ENCODE peak calls at places on chromosomes 2 and 18, in four cellular contexts. N is epithelial cell of esophagus, T is tibial artery, Z is PC-9. P is an unnamed sample.

GRCh38 chr2:16328521-16329190 is 337.0 kb downstream of the CYRIA start:
- DNase-seq in T (no peak), N (no peak), Z (no peak), P (no peak)

GRCh38 chr2:12928706-12929291 is 212.1 kb downstream of the TRIB2 start:
- DNase-seq in T (no peak), Z (no peak), N (peak; percentile 63), P (no peak)

GRCh38 chr2:157822993-157823392 is 53.1 kb downstream of the ACVR1 start:
- DNase-seq in N (peak; percentile 69), T (no peak), Z (no peak), P (no peak)

GRCh38 chr2:71619230-71619741 is 165.9 kb downstream of the DYSF start:
- DNase-seq in Z (no peak), N (no peak), T (no peak), P (no peak)

GRCh38 chr2:26848336-26849055 is 564 bp downstream of the DPYSL5 start:
- DNase-seq in Z (no peak), N (no peak), T (no peak), P (no peak)

GRCh38 chr2:160138406-160138805 is 61.7 kb downstream of the ITGB6 start:
- DNase-seq in N (no peak), T (no peak), Z (no peak), P (no peak)

GRCh38 chr2:133569416-133569815 is 1.2 kb upstream of the NCKAP5 start:
- DNase-seq in N (no peak), Z (no peak), T (no peak), P (no peak)

GRCh38 chr2:178829299-178829698 is 22.1 kb upstream of the TTN start:
- DNase-seq in Z (no peak), N (no peak), T (no peak), P (no peak)

GRCh38 chr2:216081-216480 is 47.8 kb downstream of the SH3YL1 start:
- DNase-seq in T (no peak), Z (no peak), N (no peak), P (no peak)

GRCh38 chr2:177143444-177143843 is 69.2 kb upstream of the HNRNPA3 start:
- DNase-seq in T (no peak), Z (no peak), N (peak; percentile 67), P (no peak)

GRCh38 chr2:199596549-199596948 is 138.8 kb upstream of the SATB2 start:
- DNase-seq in T (no peak), N (peak; percentile 53), Z (no peak), P (no peak)

GRCh38 chr2:126877861-126878565 is 20.7 kb upstream of the TEX51 start:
- DNase-seq in N (no peak), T (no peak), Z (no peak), P (no peak)

GRCh38 chr18:518081-518480 is 17.6 kb upstream of the COLEC12 start:
- DNase-seq in Z (no peak), T (no peak), N (no peak), P (no peak)

GRCh38 chr2:205822578-205822977 is 140.3 kb downstream of the NRP2 start:
- DNase-seq in Z (no peak), T (no peak), N (peak; percentile 40), P (no peak)

GRCh38 chr2:47747878-47748277 is 35.1 kb upstream of the MSH6 start:
- DNase-seq in T (no peak), Z (no peak), N (no peak), P (no peak)

GRCh38 chr2:136328396-136328795 is 210.4 kb upstream of the CXCR4 start:
- DNase-seq in T (no peak), Z (no peak), N (no peak), P (no peak)

GRCh38 chr2:209391776-209392401 is 32.0 kb upstream of the MAP2 start:
- DNase-seq in T (no peak), Z (no peak), N (peak; percentile 77), P (no peak)

GRCh38 chr2:176461686-176462376 is 192.6 kb downstream of the MTX2 start:
- DNase-seq in T (no peak), N (peak; percentile 25), Z (no peak), P (no peak)

GRCh38 chr2:220744861-220745260 is 827.2 kb downstream of the EPHA4 start:
- DNase-seq in N (no peak), T (no peak), Z (no peak), P (no peak)

GRCh38 chr2:239697765-239698164 is 296.9 kb upstream of the HDAC4 start:
- DNase-seq in N (no peak), T (no peak), Z (no peak), P (no peak)

GRCh38 chr18:26479065-26479685 is 69.2 kb downstream of the KCTD1 start:
- DNase-seq in T (no peak), N (no peak), Z (no peak), P (no peak)

GRCh38 chr2:119461811-119462210 is 30.2 kb downstream of the TMEM37 start:
- DNase-seq in T (no peak), N (no peak), Z (no peak), P (no peak)

GRCh38 chr2:157127249-157128012 is 130.1 kb upstream of the GALNT5 start:
- DNase-seq in T (no peak), Z (no peak), N (no peak), P (no peak)

GRCh38 chr2:217535940-217536339 is 466.9 kb downstream of the TNS1 start:
- DNase-seq in N (no peak), T (no peak), Z (no peak), P (no peak)

GRCh38 chr2:26561918-26562810 is 79.0 kb downstream of the CIB4 start:
- DNase-seq in Z (peak; percentile 86), T (no peak), N (peak; percentile 30), P (no peak)

GRCh38 chr2:170972508-170973224 is 43.6 kb downstream of the GORASP2 start:
- DNase-seq in T (no peak), Z (no peak), N (no peak), P (no peak)

GRCh38 chr2:119025762-119026351 is 83.9 kb downstream of the MARCO start:
- DNase-seq in T (no peak), Z (no peak), N (no peak), P (no peak)

GRCh38 chr2:226767056-226767813 is 32.4 kb downstream of the IRS1 start:
- DNase-seq in T (no peak), N (no peak), Z (no peak), P (no peak)

GRCh38 chr2:139805378-139805777 is 1025.2 kb upstream of the NXPH2 start:
- DNase-seq in N (no peak), T (no peak), Z (no peak), P (no peak)

GRCh38 chr2:69665152-69665551 is 21.6 kb upstream of the AAK1 start:
- DNase-seq in Z (no peak), N (no peak), T (no peak), P (no peak)

GRCh38 chr2:178761759-178762371 is 45.4 kb downstream of the TTN start:
- DNase-seq in N (peak; percentile 73), Z (peak; percentile 46), T (no peak), P (no peak)

DNA sequence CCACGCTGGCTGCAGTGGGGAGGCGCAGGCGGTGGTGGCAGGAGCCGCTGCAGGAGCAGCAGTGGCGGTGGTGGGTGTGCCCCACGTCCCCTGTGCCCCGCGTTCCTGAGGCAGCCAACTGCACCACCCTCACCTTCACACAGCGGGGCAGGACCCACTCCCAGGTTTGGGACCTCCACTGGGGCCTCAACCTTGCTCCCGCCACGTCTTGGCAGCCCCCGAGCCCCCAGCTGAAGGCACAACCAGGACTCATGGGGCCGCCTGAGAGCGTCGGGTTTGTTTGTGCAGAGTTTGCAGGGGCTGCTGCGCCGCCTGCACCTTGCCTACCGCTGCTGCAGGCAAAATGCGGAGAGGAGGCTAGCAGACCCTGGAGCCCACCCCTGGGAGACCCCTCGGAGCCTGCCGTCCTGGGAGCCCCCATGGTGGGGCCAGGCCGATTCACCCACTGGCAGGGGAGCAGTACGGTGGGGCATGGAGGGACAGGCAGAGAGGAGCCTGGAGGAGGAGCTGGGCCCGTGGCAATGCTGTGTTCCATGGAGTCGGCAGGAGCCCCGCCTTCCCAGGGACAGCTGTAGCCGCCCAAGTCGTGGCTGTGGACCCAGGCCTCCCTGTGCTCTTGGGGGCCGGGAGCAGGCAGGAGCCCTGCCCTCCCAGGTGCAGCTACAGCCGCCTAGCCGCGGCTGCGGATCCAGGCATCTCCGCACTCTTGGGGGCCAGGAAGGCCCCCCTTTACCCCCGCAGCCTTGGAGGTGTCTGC is 14.7 kb upstream of the EML6 start:
- DNase-seq in T (peak; percentile 51), N (peak; percentile 36), Z (peak; percentile 43), P (peak; percentile 19)
- H3K4me3 ChIP-seq in T (peak overlapping the region; percentile 47), N (peak overlapping the region; percentile 43), Z (no peak overlapping the region), P (peak overlapping the region; percentile 19)

GRCh38 chr2:120720746-120721145 is 14.9 kb upstream of the GLI2 start:
- DNase-seq in T (no peak), Z (no peak), N (no peak), P (no peak)

GRCh38 chr2:120719471-120719870 is 16.2 kb upstream of the GLI2 start:
- DNase-seq in N (no peak), Z (no peak), T (no peak), P (peak; percentile 26)

GRCh38 chr2:120720176-120720575 is 15.5 kb upstream of the GLI2 start:
- DNase-seq in T (no peak), Z (no peak), N (no peak), P (peak; percentile 6)

GRCh38 chr2:120722211-120722602 is 13.5 kb upstream of the GLI2 start:
- DNase-seq in T (no peak), Z (no peak), N (no peak), P (no peak)

DNA sequence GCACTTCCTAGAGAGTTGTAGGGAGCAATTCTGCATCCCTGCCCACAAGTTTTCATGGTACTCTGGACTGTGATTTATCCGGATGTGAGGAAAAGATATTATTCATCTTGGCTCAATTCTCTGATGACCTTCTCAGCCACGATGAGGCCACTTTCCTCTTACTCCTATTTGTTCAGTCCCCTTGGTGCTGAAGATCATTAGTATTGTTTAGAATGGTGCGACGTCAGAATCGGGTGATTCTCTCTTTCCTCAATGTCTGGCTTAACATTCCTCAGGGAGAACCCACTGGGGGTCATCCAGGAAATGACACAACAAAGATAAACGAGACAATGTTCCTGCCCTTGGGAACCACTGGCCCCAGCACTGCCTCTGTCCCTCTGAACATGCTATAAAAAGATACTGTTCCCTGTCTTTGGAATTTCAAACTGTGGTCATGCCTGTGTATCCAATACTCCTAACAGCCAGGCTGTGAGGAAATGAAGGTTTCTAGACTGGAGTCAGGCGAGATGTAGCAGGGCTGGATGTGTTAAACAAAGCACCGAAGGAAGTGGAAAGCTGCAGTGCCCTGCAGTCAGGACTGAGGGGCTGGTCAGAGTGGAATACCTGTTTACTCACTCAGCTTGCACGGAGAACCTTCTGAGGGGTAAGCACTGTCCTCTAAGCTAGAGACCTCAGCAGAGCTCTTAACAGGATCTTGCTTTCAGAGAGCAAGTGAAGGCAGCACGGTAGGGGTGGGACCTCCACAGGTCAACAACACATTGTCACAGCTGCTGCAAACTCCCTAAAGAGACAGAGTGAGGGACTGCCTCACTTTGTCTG is 12.9 kb upstream of the GLI2 start:
- DNase-seq in N (no peak), T (no peak), Z (no peak), P (peak; percentile 6)
- H3K4me3 ChIP-seq in N (no peak overlapping the region), T (no peak overlapping the region), Z (no peak overlapping the region), P (no peak overlapping the region)

DNA sequence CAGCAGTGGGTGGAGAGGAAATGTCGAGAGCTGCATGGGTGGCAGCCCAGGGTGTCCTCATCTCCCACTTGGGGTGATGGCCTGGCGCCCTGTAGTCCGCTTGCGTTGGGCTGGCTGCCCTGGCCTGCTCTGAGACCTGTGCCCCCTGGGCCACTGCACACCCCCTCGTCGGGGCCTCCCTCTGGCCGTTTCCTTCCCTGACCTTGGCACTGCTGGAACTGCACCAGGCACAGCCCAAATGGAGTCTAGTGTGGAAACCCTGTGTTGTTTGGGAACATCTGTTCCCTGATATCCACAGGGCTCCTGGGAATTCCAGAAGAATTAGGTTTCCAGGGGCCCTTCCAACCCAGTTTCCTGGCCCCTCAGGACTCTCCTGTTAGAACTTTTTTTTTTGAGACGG is 13.9 kb downstream of the EFHD1 start:
- DNase-seq in T (no peak), N (no peak), Z (no peak), P (peak; percentile 83)
- H3K4me3 ChIP-seq in T (no peak overlapping the region), N (no peak overlapping the region), Z (no peak overlapping the region), P (no peak overlapping the region)

GRCh38 chr2:148817210-148817708 is 57.8 kb upstream of the KIF5C start:
- DNase-seq in T (no peak), N (no peak), Z (no peak), P (no peak)
- H3K4me3 ChIP-seq in T (no peak overlapping the region), N (no peak overlapping the region), Z (no peak overlapping the region), P (no peak overlapping the region)